ENCODE peak calls at places on chromosome 12, in eight cellular contexts. J is stimulated activated naive B cell treated with anti-CD40 and anti-IgM and Interleukin-4, amounts not matched to agents 10 μg/mL and 1 μg/mL and 100 μg/mL, for 72 hours; D is HFFc6; A is anterior cingulate cortex; W is AG09309; K is IMR-90; M is cardiac muscle cell; L is left ventricle myocardium superior. C is an unnamed sample.

GRCh38 chr12:1507308-1507707 is 87.1 kb downstream of the FBXL14 start:
- DNase-seq in J (no peak), D (no peak), A (no peak), W (no peak), K (no peak), M (no peak), L (no peak), C (no peak)

GRCh38 chr12:120468271-120468845 is 1.2 kb downstream of the SRSF9 start:
- DNase-seq in J (peak; percentile 29), D (peak; percentile 46), A (no peak), W (no peak), K (peak; percentile 57), M (peak; percentile 59), L (peak; percentile 39), C (peak; percentile 34)

GRCh38 chr12:21438643-21439042 is 1.2 kb downstream of the PYROXD1 start:
- DNase-seq in J (no peak), D (no peak), A (no peak), W (no peak), K (peak; percentile 12), M (no peak), L (no peak), C (no peak)

GRCh38 chr12:110699591-110700445 is 10.9 kb upstream of the HVCN1 start:
- DNase-seq in J (no peak), D (no peak), A (no peak), W (no peak), K (no peak), M (peak; percentile 25), L (peak; percentile 43), C (no peak)

GRCh38 chr12:25469368-25469767 is 83.7 kb downstream of the LMNTD1 start:
- DNase-seq in J (no peak), D (no peak), A (no peak), W (no peak), K (peak; percentile 61), M (no peak), L (no peak), C (no peak)

GRCh38 chr12:66775941-66776340 is 97.1 kb upstream of the GRIP1 start:
- DNase-seq in J (no peak), D (no peak), A (no peak), W (no peak), K (no peak), M (no peak), L (no peak), C (no peak)

GRCh38 chr12:124852911-124853441 is 10.7 kb downstream of the SCARB1 start:
- DNase-seq in J (no peak), D (no peak), A (no peak), W (no peak), K (no peak), M (no peak), L (no peak), C (no peak)

GRCh38 chr12:8554451-8555195 is 13.9 kb upstream of the CLEC4E start:
- DNase-seq in J (no peak), D (no peak), A (no peak), W (no peak), K (peak; percentile 1), M (no peak), L (no peak), C (no peak)

GRCh38 chr12:124617615-124618014 is 50.2 kb upstream of the NCOR2 start:
- DNase-seq in J (no peak), D (no peak), A (no peak), W (no peak), K (no peak), M (no peak), L (peak; percentile 84), C (no peak)

GRCh38 chr12:117986705-117987469 is 18.1 kb upstream of the KSR2 start:
- DNase-seq in J (no peak), D (peak; percentile 82), A (no peak), W (peak; percentile 40), K (peak; percentile 17), M (no peak), L (no peak), C (no peak)

GRCh38 chr12:7832059-7832696 is 40.5 kb downstream of the SLC2A14 start:
- DNase-seq in J (no peak), D (peak; percentile 57), A (no peak), W (peak; percentile 4), K (peak; percentile 71), M (peak; percentile 68), L (no peak), C (peak; percentile 22)

GRCh38 chr12:69468237-69469026 is 1.8 kb upstream of the FRS2 start:
- DNase-seq in J (no peak), D (peak; percentile 66), A (no peak), W (no peak), K (no peak), M (no peak), L (no peak), C (no peak)

GRCh38 chr12:3148366-3149000 is 71.3 kb downstream of the TSPAN9 start:
- DNase-seq in J (no peak), D (no peak), A (no peak), W (no peak), K (peak; percentile 25), M (no peak), L (peak; percentile 78), C (no peak)

GRCh38 chr12:92134638-92135274 is 10.9 kb downstream of the BTG1 start:
- DNase-seq in J (no peak), D (peak; percentile 73), A (no peak), W (peak; percentile 45), K (peak; percentile 84), M (no peak), L (no peak), C (no peak)

GRCh38 chr12:77725611-77726010 is 105.1 kb upstream of the NAV3 start:
- DNase-seq in J (no peak), D (peak; percentile 95), A (no peak), W (peak; percentile 46), K (peak; percentile 67), M (no peak), L (no peak), C (no peak)

GRCh38 chr12:95674088-95674595 is 116.4 kb downstream of the NTN4 start:
- DNase-seq in J (no peak), D (no peak), A (no peak), W (no peak), K (no peak), M (no peak), L (no peak), C (no peak)

GRCh38 chr12:82350161-82350560 is 8.0 kb downstream of the CCDC59 start:
- DNase-seq in J (no peak), D (no peak), A (no peak), W (no peak), K (no peak), M (no peak), L (no peak), C (no peak)